ENCODE peak calls at places on chromosome 13, in eight cellular contexts. One of them, this sample, is unnamed.

GRCh38 chr13:73702419-73703071 is 431.7 kb downstream of the KLF12 start:
- DNase-seq in Calu3: no peak
- DNase-seq in NB4: no peak
- DNase-seq in foreskin fibroblast: no peak
- DNase-seq in IMR-90: no peak
- DNase-seq in nephron progenitor cell: no peak
- DNase-seq in GM23338: peak
- DNase-seq in WTC11: no peak
- DNase-seq in this sample: no peak

GRCh38 chr13:110319774-110320509 is 12.9 kb downstream of the COL4A2 start:
- DNase-seq in nephron progenitor cell: no peak
- DNase-seq in Calu3: peak
- DNase-seq in foreskin fibroblast: peak
- DNase-seq in NB4: no peak
- DNase-seq in IMR-90: peak
- DNase-seq in WTC11: no peak
- DNase-seq in GM23338: no peak
- DNase-seq in this sample: peak

GRCh38 chr13:103883698-103884097 is 817.5 kb upstream of the SLC10A2 start:
- DNase-seq in NB4: no peak
- DNase-seq in nephron progenitor cell: no peak
- DNase-seq in foreskin fibroblast: peak
- DNase-seq in IMR-90: peak
- DNase-seq in GM23338: no peak
- DNase-seq in Calu3: no peak
- DNase-seq in WTC11: no peak
- DNase-seq in this sample: no peak

GRCh38 chr13:99015606-99016520 is 38.0 kb upstream of the DOCK9 start:
- DNase-seq in Calu3: no peak
- DNase-seq in NB4: no peak
- DNase-seq in GM23338: no peak
- DNase-seq in nephron progenitor cell: no peak
- DNase-seq in foreskin fibroblast: peak
- DNase-seq in IMR-90: no peak
- DNase-seq in WTC11: no peak
- DNase-seq in this sample: no peak

GRCh38 chr13:28532226-28533048 is 37.5 kb upstream of the FLT1 start:
- DNase-seq in GM23338: peak
- DNase-seq in foreskin fibroblast: peak
- DNase-seq in nephron progenitor cell: peak
- DNase-seq in Calu3: no peak
- DNase-seq in IMR-90: no peak
- DNase-seq in WTC11: peak
- DNase-seq in NB4: no peak
- DNase-seq in this sample: peak

GRCh38 chr13:48403151-48403631 is 9.7 kb downstream of the LPAR6 start:
- DNase-seq in WTC11: no peak
- DNase-seq in Calu3: no peak
- DNase-seq in GM23338: no peak
- DNase-seq in IMR-90: peak
- DNase-seq in NB4: no peak
- DNase-seq in foreskin fibroblast: peak
- DNase-seq in nephron progenitor cell: no peak
- DNase-seq in this sample: no peak

GRCh38 chr13:108036411-108036810 is 178.9 kb downstream of the LIG4 start:
- DNase-seq in GM23338: no peak
- DNase-seq in nephron progenitor cell: no peak
- DNase-seq in Calu3: no peak
- DNase-seq in NB4: no peak
- DNase-seq in WTC11: no peak
- DNase-seq in foreskin fibroblast: no peak
- DNase-seq in IMR-90: no peak
- DNase-seq in this sample: no peak

GRCh38 chr13:33283195-33283910 is 2.2 kb downstream of the STARD13 start:
- DNase-seq in NB4: no peak
- DNase-seq in GM23338: no peak
- DNase-seq in foreskin fibroblast: no peak
- DNase-seq in Calu3: no peak
- DNase-seq in WTC11: no peak
- DNase-seq in nephron progenitor cell: no peak
- DNase-seq in IMR-90: no peak
- DNase-seq in this sample: no peak

GRCh38 chr13:111479412-111479811 is 159.0 kb downstream of the TEX29 start:
- DNase-seq in nephron progenitor cell: no peak
- DNase-seq in GM23338: no peak
- DNase-seq in WTC11: no peak
- DNase-seq in foreskin fibroblast: no peak
- DNase-seq in NB4: no peak
- DNase-seq in IMR-90: no peak
- DNase-seq in Calu3: no peak
- DNase-seq in this sample: no peak

GRCh38 chr13:94268661-94269060 is 210.8 kb downstream of the DCT start:
- DNase-seq in nephron progenitor cell: no peak
- DNase-seq in NB4: no peak
- DNase-seq in IMR-90: peak
- DNase-seq in GM23338: no peak
- DNase-seq in foreskin fibroblast: peak
- DNase-seq in Calu3: no peak
- DNase-seq in WTC11: no peak
- DNase-seq in this sample: no peak

GRCh38 chr13:52786747-52787146 is 47.1 kb upstream of the CNMD start:
- DNase-seq in GM23338: no peak
- DNase-seq in NB4: no peak
- DNase-seq in Calu3: peak
- DNase-seq in nephron progenitor cell: no peak
- DNase-seq in foreskin fibroblast: no peak
- DNase-seq in IMR-90: no peak
- DNase-seq in WTC11: no peak
- DNase-seq in this sample: no peak

GRCh38 chr13:110265341-110265681 is 41.6 kb downstream of the COL4A1 start:
- DNase-seq in Calu3: no peak
- DNase-seq in WTC11: no peak
- DNase-seq in IMR-90: no peak
- DNase-seq in nephron progenitor cell: no peak
- DNase-seq in NB4: no peak
- DNase-seq in foreskin fibroblast: no peak
- DNase-seq in GM23338: no peak
- DNase-seq in this sample: peak

GRCh38 chr13:82817133-82817532 is 1065.1 kb downstream of the SLITRK1 start:
- DNase-seq in NB4: no peak
- DNase-seq in foreskin fibroblast: no peak
- DNase-seq in IMR-90: no peak
- DNase-seq in nephron progenitor cell: no peak
- DNase-seq in WTC11: no peak
- DNase-seq in GM23338: no peak
- DNase-seq in Calu3: no peak
- DNase-seq in this sample: no peak

GRCh38 chr13:112743451-112744305 is 53.8 kb downstream of the ATP11A start:
- DNase-seq in IMR-90: no peak
- DNase-seq in GM23338: no peak
- DNase-seq in NB4: no peak
- DNase-seq in Calu3: no peak
- DNase-seq in WTC11: no peak
- DNase-seq in foreskin fibroblast: no peak
- DNase-seq in nephron progenitor cell: no peak
- DNase-seq in this sample: no peak

GRCh38 chr13:79457948-79458347 is 23.0 kb upstream of the NDFIP2 start:
- DNase-seq in Calu3: no peak
- DNase-seq in GM23338: no peak
- DNase-seq in foreskin fibroblast: peak
- DNase-seq in WTC11: no peak
- DNase-seq in IMR-90: peak
- DNase-seq in NB4: peak
- DNase-seq in nephron progenitor cell: no peak
- DNase-seq in this sample: no peak

GRCh38 chr13:99601535-99601934 is 100.3 kb downstream of the TM9SF2 start:
- DNase-seq in NB4: peak
- DNase-seq in nephron progenitor cell: no peak
- DNase-seq in foreskin fibroblast: no peak
- DNase-seq in WTC11: no peak
- DNase-seq in IMR-90: no peak
- DNase-seq in Calu3: no peak
- DNase-seq in GM23338: no peak
- DNase-seq in this sample: no peak

GRCh38 chr13:73090116-73090811 is 31.5 kb downstream of the KLF5 start:
- DNase-seq in Calu3: peak
- DNase-seq in foreskin fibroblast: peak
- DNase-seq in WTC11: peak
- DNase-seq in GM23338: peak
- DNase-seq in NB4: peak
- DNase-seq in nephron progenitor cell: no peak
- DNase-seq in IMR-90: peak
- DNase-seq in this sample: no peak

GRCh38 chr13:60139272-60139671 is 24.5 kb downstream of the DIAPH3 start:
- DNase-seq in WTC11: no peak
- DNase-seq in nephron progenitor cell: no peak
- DNase-seq in foreskin fibroblast: peak
- DNase-seq in IMR-90: peak
- DNase-seq in NB4: no peak
- DNase-seq in Calu3: no peak
- DNase-seq in GM23338: no peak
- DNase-seq in this sample: no peak

GRCh38 chr13:60138674-60139073 is 25.1 kb downstream of the DIAPH3 start:
- DNase-seq in nephron progenitor cell: no peak
- DNase-seq in foreskin fibroblast: no peak
- DNase-seq in WTC11: no peak
- DNase-seq in NB4: no peak
- DNase-seq in GM23338: no peak
- DNase-seq in IMR-90: no peak
- DNase-seq in Calu3: no peak
- DNase-seq in this sample: no peak

GRCh38 chr13:60137911-60138570 is 25.7 kb downstream of the DIAPH3 start:
- DNase-seq in Calu3: no peak
- DNase-seq in WTC11: no peak
- DNase-seq in NB4: no peak
- DNase-seq in foreskin fibroblast: no peak
- DNase-seq in GM23338: no peak
- DNase-seq in nephron progenitor cell: no peak
- DNase-seq in IMR-90: no peak
- DNase-seq in this sample: no peak

GRCh38 chr13:60135344-60135743 is 28.4 kb downstream of the DIAPH3 start:
- DNase-seq in Calu3: no peak
- DNase-seq in NB4: no peak
- DNase-seq in foreskin fibroblast: no peak
- DNase-seq in nephron progenitor cell: no peak
- DNase-seq in GM23338: no peak
- DNase-seq in IMR-90: no peak
- DNase-seq in WTC11: no peak
- DNase-seq in this sample: no peak

GRCh38 chr13:60134376-60134775 is 29.4 kb downstream of the DIAPH3 start:
- DNase-seq in WTC11: peak
- DNase-seq in IMR-90: no peak
- DNase-seq in NB4: no peak
- DNase-seq in GM23338: peak
- DNase-seq in nephron progenitor cell: no peak
- DNase-seq in Calu3: no peak
- DNase-seq in foreskin fibroblast: no peak
- DNase-seq in this sample: no peak
- TF ChIP-seq CTCF in WTC11: no peak
- TF ChIP-seq CTCF in IMR-90: peak
- TF ChIP-seq CTCF in NB4: no peak
- TF ChIP-seq CTCF in GM23338: peak
- TF ChIP-seq CTCF in nephron progenitor cell: no peak
- TF ChIP-seq CTCF in Calu3: no peak
- TF ChIP-seq CTCF in foreskin fibroblast: peak
- TF ChIP-seq CTCF in this sample: no peak

GRCh38 chr13:43874512-43875092 is 4.9 kb downstream of the CCDC122 start:
- DNase-seq in nephron progenitor cell: no peak
- DNase-seq in WTC11: no peak
- DNase-seq in Calu3: no peak
- DNase-seq in GM23338: peak
- DNase-seq in foreskin fibroblast: peak
- DNase-seq in IMR-90: peak
- DNase-seq in NB4: peak
- DNase-seq in this sample: no peak
- TF ChIP-seq CTCF in nephron progenitor cell: peak
- TF ChIP-seq CTCF in WTC11: no peak
- TF ChIP-seq CTCF in Calu3: no peak
- TF ChIP-seq CTCF in GM23338: peak
- TF ChIP-seq CTCF in foreskin fibroblast: peak
- TF ChIP-seq CTCF in IMR-90: peak
- TF ChIP-seq CTCF in NB4: peak
- TF ChIP-seq CTCF in this sample: peak

GRCh38 chr13:70729369-70729768 is 621.1 kb upstream of the KLHL1 start:
- DNase-seq in NB4: no peak
- DNase-seq in foreskin fibroblast: no peak
- DNase-seq in WTC11: no peak
- DNase-seq in Calu3: no peak
- DNase-seq in nephron progenitor cell: no peak
- DNase-seq in IMR-90: no peak
- DNase-seq in GM23338: no peak
- DNase-seq in this sample: no peak

GRCh38 chr13:70723732-70724131 is 615.5 kb upstream of the KLHL1 start:
- DNase-seq in NB4: no peak
- DNase-seq in nephron progenitor cell: no peak
- DNase-seq in Calu3: no peak
- DNase-seq in GM23338: no peak
- DNase-seq in foreskin fibroblast: peak
- DNase-seq in IMR-90: no peak
- DNase-seq in WTC11: no peak
- DNase-seq in this sample: no peak
- TF ChIP-seq CTCF in NB4: no peak
- TF ChIP-seq CTCF in nephron progenitor cell: no peak
- TF ChIP-seq CTCF in Calu3: no peak
- TF ChIP-seq CTCF in GM23338: peak
- TF ChIP-seq CTCF in foreskin fibroblast: no peak
- TF ChIP-seq CTCF in IMR-90: no peak
- TF ChIP-seq CTCF in WTC11: no peak
- TF ChIP-seq CTCF in this sample: peak

DNA sequence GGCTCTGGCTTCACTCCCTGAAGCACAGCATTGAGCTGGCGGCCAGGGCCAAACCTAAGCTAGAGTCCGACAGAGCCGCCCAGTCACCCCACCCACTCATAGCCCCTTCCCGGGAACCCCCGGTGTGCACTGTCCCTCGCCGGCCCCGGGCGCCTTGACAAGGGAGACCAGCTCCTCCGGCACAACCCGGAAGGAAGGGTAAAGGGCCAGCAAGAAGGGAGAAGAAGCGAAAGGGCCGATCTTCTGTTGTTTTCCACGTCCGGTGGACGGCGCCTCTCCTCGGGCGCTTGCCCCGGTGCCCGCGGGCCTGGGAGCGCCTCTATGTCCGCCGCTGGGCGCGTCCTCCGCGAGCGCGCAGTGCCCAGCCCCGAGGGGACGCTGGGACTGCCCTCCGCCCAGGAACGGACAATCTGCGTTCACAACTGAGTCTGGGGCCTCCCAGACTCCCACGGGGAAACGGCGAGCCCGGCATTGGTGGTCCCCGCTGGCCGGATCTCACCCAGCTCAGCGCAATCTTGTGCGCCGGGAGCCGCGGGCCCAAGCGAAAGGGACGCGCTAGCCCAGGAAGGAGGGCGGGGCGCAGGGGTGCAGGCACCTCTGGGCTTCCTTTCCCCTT is 172.5 kb upstream of the MIR17HG start:
- DNase-seq in IMR-90: no peak
- DNase-seq in WTC11: peak
- DNase-seq in GM23338: peak
- DNase-seq in foreskin fibroblast: no peak
- DNase-seq in nephron progenitor cell: no peak
- DNase-seq in NB4: no peak
- DNase-seq in Calu3: no peak
- DNase-seq in this sample: peak
- TF ChIP-seq CTCF in IMR-90: no peak
- TF ChIP-seq CTCF in WTC11: no peak
- TF ChIP-seq CTCF in GM23338: no peak
- TF ChIP-seq CTCF in foreskin fibroblast: no peak
- TF ChIP-seq CTCF in nephron progenitor cell: no peak
- TF ChIP-seq CTCF in NB4: no peak
- TF ChIP-seq CTCF in Calu3: no peak
- TF ChIP-seq CTCF in this sample: no peak

This sample was measured in endothelial cell.